ENCODE peak calls at places on chromosomes 7 and 10, in ten cellular contexts. H, V, N, F, A, P, C, Y, U and O are unnamed samples.

GRCh38 chr10:79361721-79362397 is 14.6 kb downstream of the PPIF start:
- DNase-seq in H (no peak), V (no peak), N (no peak), F (no peak), A (no peak), P (no peak), C (no peak), Y (no peak), U (no peak), O (no peak)

GRCh38 chr7:136234040-136234439 is 256.9 kb upstream of the MTPN start:
- DNase-seq in H (no peak), V (no peak), N (no peak), F (no peak), A (no peak), P (no peak), C (no peak), Y (no peak), U (no peak), O (no peak)

GRCh38 chr7:50358808-50359207 is 54.3 kb downstream of the IKZF1 start:
- DNase-seq in H (no peak), V (no peak), N (no peak), F (no peak), A (no peak), P (no peak), C (no peak), Y (no peak), U (no peak), O (no peak)

GRCh38 chr7:24381919-24382505 is 98.0 kb downstream of the NPY start:
- DNase-seq in H (no peak), V (no peak), N (peak), F (no peak), A (peak), P (no peak), C (no peak), Y (no peak), U (no peak), O (peak)

GRCh38 chr10:66180651-66181318 is 745.1 kb upstream of the LRRTM3 start:
- DNase-seq in H (peak), V (no peak), N (peak), F (peak), A (peak), P (no peak), C (no peak), Y (no peak), U (peak), O (peak)

GRCh38 chr7:99224263-99224947 is 16.5 kb upstream of the KPNA7 start:
- DNase-seq in H (peak), V (no peak), N (peak), F (no peak), A (no peak), P (no peak), C (no peak), Y (peak), U (no peak), O (peak)

GRCh38 chr7:120272261-120272895 is 597 bp upstream of the KCND2 start:
- DNase-seq in H (no peak), V (no peak), N (peak), F (no peak), A (peak), P (no peak), C (no peak), Y (no peak), U (peak), O (peak)

GRCh38 chr10:70265032-70265689 is 18.6 kb downstream of the NPFFR1 start:
- DNase-seq in H (no peak), V (no peak), N (peak), F (no peak), A (no peak), P (no peak), C (no peak), Y (no peak), U (no peak), O (no peak)